ENCODE peak calls at places on chromosomes 6 and 20, in eight cellular contexts. L is HCT116, Q is hepatocyte, W is GM23338, V is MM.1S, R is PC-3, C is neural progenitor cell, M is SK-N-SH. S is an unnamed sample.

GRCh38 chr20:63020681-63021080 is 13.9 kb upstream of the BHLHE23 start:
- DNase-seq in L (no peak), Q (no peak), C (no peak), V (no peak), M (no peak), W (no peak), R (no peak), S (no peak)

GRCh38 chr6:132362318-132363185 is 38.7 kb downstream of the MOXD1 start:
- DNase-seq in M (no peak), R (peak; percentile 27), Q (peak; percentile 14), W (no peak), C (no peak), V (no peak), L (no peak), S (no peak)

GRCh38 chr20:37457928-37458327 is 63.1 kb upstream of the NNAT start:
- DNase-seq in R (no peak), C (no peak), L (no peak), M (no peak), Q (no peak), V (no peak), W (no peak), S (no peak)

GRCh38 chr20:4471221-4471620 is 250.5 kb upstream of the PRND start:
- DNase-seq in R (no peak), V (no peak), M (no peak), Q (no peak), L (no peak), C (no peak), W (no peak), S (no peak)

GRCh38 chr6:166553563-166554271 is 32.8 kb downstream of the RAMACL start:
- DNase-seq in M (no peak), C (no peak), Q (no peak), V (no peak), R (peak; percentile 69), L (no peak), W (no peak), S (no peak)

GRCh38 chr20:53960586-53961386 is 109.6 kb downstream of the BCAS1 start:
- DNase-seq in V (no peak), Q (no peak), W (no peak), R (no peak), C (no peak), M (no peak), L (no peak), S (no peak)

GRCh38 chr6:72621243-72622093 is at the start of gene KCNQ5:
- DNase-seq in W (peak; percentile 74), C (peak; percentile 49), R (no peak), M (peak; percentile 49), Q (peak; percentile 8), V (no peak), L (no peak), S (peak; percentile 73)

GRCh38 chr20:62902926-62903615 is 23.2 kb downstream of the DIDO1 start:
- DNase-seq in W (no peak), C (no peak), Q (no peak), R (peak; percentile 25), L (no peak), M (no peak), V (no peak), S (no peak)

GRCh38 chr6:159311618-159312017 is 142.4 kb downstream of the FNDC1 start:
- DNase-seq in V (no peak), Q (no peak), R (peak; percentile 31), C (peak; percentile 8), M (no peak), L (no peak), W (peak; percentile 53), S (peak; percentile 52)

GRCh38 chr20:53142651-53143177 is 170.6 kb downstream of the TSHZ2 start:
- DNase-seq in Q (no peak), C (no peak), V (no peak), M (no peak), R (no peak), L (no peak), W (no peak), S (no peak)

GRCh38 chr6:158468666-158469065 is 91.2 kb upstream of the TMEM181 start:
- DNase-seq in M (no peak), Q (no peak), W (peak; percentile 32), R (peak; percentile 12), L (no peak), C (peak; percentile 15), V (no peak), S (no peak)

GRCh38 chr20:44714701-44715494 is at the start of gene CCN5:
- DNase-seq in C (no peak), L (peak; percentile 32), M (peak; percentile 67), R (peak; percentile 89), V (no peak), Q (peak; percentile 70), W (no peak), S (no peak)

GRCh38 chr20:33554914-33555420 is 65.1 kb downstream of the CBFA2T2 start:
- DNase-seq in L (peak; percentile 24), R (peak; percentile 95), Q (peak; percentile 91), M (no peak), C (peak; percentile 33), V (peak; percentile 98), W (peak; percentile 84), S (peak; percentile 91)

GRCh38 chr20:3173582-3174441 is 463 bp upstream of the LZTS3 start:
- DNase-seq in W (peak; percentile 95), L (peak; percentile 38), C (peak; percentile 98), V (peak; percentile 80), Q (peak; percentile 97), R (peak; percentile 91), M (peak; percentile 99), S (peak; percentile 91)
- TF ChIP-seq CTCF in W (no peak), L (no peak), C (peak; percentile 47), V (peak; percentile 29), Q (peak; percentile 20), R (no peak), M (no peak), S (no peak)

DNA sequence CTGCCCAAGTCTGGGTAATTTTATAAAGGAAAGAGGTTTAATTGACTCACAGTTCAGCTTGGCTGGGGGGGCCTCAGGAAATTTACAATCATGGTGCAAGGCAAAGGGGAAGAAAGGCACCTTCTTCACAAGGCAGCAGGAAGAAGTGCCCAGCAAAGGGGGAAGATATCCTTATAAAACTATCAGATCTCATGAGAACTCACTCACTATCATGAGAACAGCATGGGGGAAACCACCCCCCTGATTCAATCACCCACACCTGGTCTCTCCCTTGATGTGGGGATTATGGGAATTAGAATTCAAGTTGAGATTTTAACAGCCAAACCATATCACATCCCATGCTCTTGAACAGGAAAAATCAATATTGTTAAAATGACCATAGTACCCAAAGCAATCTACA is 215.2 kb upstream of the TAB2 start:
- DNase-seq in V (no peak), Q (no peak), W (no peak), M (no peak), C (no peak), L (no peak), R (no peak), S (no peak)
- TF ChIP-seq EZH2phosphoT487 in V (no peak), Q (no peak), W (no peak), M (no peak), C (no peak), L (no peak), R (no peak), S (no peak)

GRCh38 chr6:118284736-118285360 is 263.2 kb upstream of the PLN start:
- DNase-seq in M (no peak), Q (no peak), W (peak; percentile 13), V (no peak), R (peak; percentile 10), L (no peak), C (no peak), S (no peak)
- TF ChIP-seq CTCF in M (peak; percentile 60), Q (peak; percentile 67), W (peak; percentile 68), V (no peak), R (peak; percentile 52), L (peak; percentile 45), C (peak; percentile 50), S (peak; percentile 44)

GRCh38 chr6:136921521-136921935 is 573 bp upstream of the SLC35D3 start:
- DNase-seq in L (no peak), R (no peak), Q (peak; percentile 19), C (peak; percentile 60), V (no peak), M (peak; percentile 85), W (peak; percentile 49), S (no peak)

GRCh38 chr6:136922680-136922996 is 537 bp downstream of the SLC35D3 start:
- DNase-seq in V (no peak), W (no peak), M (no peak), C (no peak), Q (no peak), R (no peak), L (no peak), S (no peak)

GRCh38 chr6:136921936-136922679 is at the start of gene SLC35D3:
- DNase-seq in W (peak; percentile 52), C (peak; percentile 74), L (no peak), R (no peak), V (no peak), M (peak; percentile 86), Q (peak; percentile 20), S (no peak)

GRCh38 chr6:136920216-136920857 is 1.8 kb upstream of the SLC35D3 start:
- DNase-seq in W (no peak), L (no peak), M (peak; percentile 21), C (peak; percentile 4), V (no peak), Q (no peak), R (no peak), S (peak; percentile 6)

GRCh38 chr6:136920858-136921520 is 1.1 kb upstream of the SLC35D3 start:
- DNase-seq in Q (peak; percentile 12), C (peak; percentile 42), V (no peak), M (peak; percentile 75), R (no peak), L (no peak), W (peak; percentile 61), S (no peak)
- TF ChIP-seq EZH2phosphoT487 in Q (no peak), C (peak; percentile 83), V (no peak), M (no peak), R (no peak), L (no peak), W (no peak), S (no peak)

GRCh38 chr6:119974430-119975159 is 625.0 kb upstream of the MAN1A1 start:
- DNase-seq in Q (no peak), L (no peak), V (no peak), M (no peak), R (no peak), W (no peak), C (no peak), S (no peak)

GRCh38 chr6:119978274-119978889 is 628.8 kb upstream of the MAN1A1 start:
- DNase-seq in M (peak; percentile 11), L (no peak), V (peak; percentile 59), R (peak; percentile 51), C (peak; percentile 32), Q (peak; percentile 38), W (peak; percentile 51), S (peak; percentile 46)

GRCh38 chr6:119980802-119981201 is 631.2 kb upstream of the MAN1A1 start:
- DNase-seq in C (no peak), Q (no peak), V (no peak), R (no peak), L (no peak), W (no peak), M (no peak), S (no peak)

GRCh38 chr6:119979862-119980261 is 630.3 kb upstream of the MAN1A1 start:
- DNase-seq in L (peak; percentile 15), M (no peak), Q (no peak), C (peak; percentile 40), W (peak; percentile 69), V (peak; percentile 12), R (peak; percentile 41), S (peak; percentile 34)
- TF ChIP-seq CTCF in L (peak; percentile 71), M (peak; percentile 61), Q (peak; percentile 25), C (peak; percentile 79), W (peak; percentile 59), V (peak; percentile 53), R (peak; percentile 69), S (peak; percentile 82)

GRCh38 chr20:18005170-18005989 is 36.6 kb downstream of the MGME1 start:
- DNase-seq in W (no peak), C (no peak), R (no peak), M (no peak), V (no peak), L (no peak), Q (peak; percentile 28), S (peak; percentile 46)
- TF ChIP-seq EZH2phosphoT487 in W (no peak), C (no peak), R (no peak), M (no peak), V (no peak), L (no peak), Q (no peak), S (no peak)

S was measured in OCI-LY7.